ENCODE peak calls at places on chromosomes 16 and 17, in eight cellular contexts. One of them, this sample, is unnamed.

GRCh38 chr17:63609820-63610573 is 9.3 kb downstream of the TACO1 start:
- DNase-seq in dermis microvascular lymphatic vessel endothelial cell: no peak
- DNase-seq in NCI-H146: no peak
- DNase-seq in anterior cingulate cortex: no peak
- DNase-seq in sigmoid colon: no peak
- DNase-seq in thoracic aorta: no peak
- DNase-seq in DMS79 treated with DMSO at 0.1 percent for 48 hours: no peak
- DNase-seq in NCI-H1436: no peak
- DNase-seq in this sample: no peak

GRCh38 chr16:65069090-65069489 is 52.8 kb downstream of the CDH11 start:
- DNase-seq in sigmoid colon: no peak
- DNase-seq in dermis microvascular lymphatic vessel endothelial cell: peak
- DNase-seq in NCI-H1436: no peak
- DNase-seq in NCI-H146: no peak
- DNase-seq in DMS79 treated with DMSO at 0.1 percent for 48 hours: no peak
- DNase-seq in thoracic aorta: no peak
- DNase-seq in anterior cingulate cortex: no peak
- DNase-seq in this sample: peak

GRCh38 chr16:1731603-1732002 is 25.6 kb downstream of the MAPK8IP3 start:
- DNase-seq in sigmoid colon: no peak
- DNase-seq in NCI-H146: no peak
- DNase-seq in anterior cingulate cortex: no peak
- DNase-seq in DMS79 treated with DMSO at 0.1 percent for 48 hours: no peak
- DNase-seq in thoracic aorta: no peak
- DNase-seq in dermis microvascular lymphatic vessel endothelial cell: no peak
- DNase-seq in NCI-H1436: no peak
- DNase-seq in this sample: no peak

GRCh38 chr16:5326395-5326794 is 228.8 kb upstream of the EEF2KMT start:
- DNase-seq in anterior cingulate cortex: no peak
- DNase-seq in DMS79 treated with DMSO at 0.1 percent for 48 hours: no peak
- DNase-seq in sigmoid colon: no peak
- DNase-seq in NCI-H1436: no peak
- DNase-seq in thoracic aorta: no peak
- DNase-seq in NCI-H146: no peak
- DNase-seq in dermis microvascular lymphatic vessel endothelial cell: no peak
- DNase-seq in this sample: no peak

GRCh38 chr16:57530104-57530522 is 6.3 kb downstream of the CCDC102A start:
- DNase-seq in thoracic aorta: no peak
- DNase-seq in NCI-H1436: no peak
- DNase-seq in dermis microvascular lymphatic vessel endothelial cell: peak
- DNase-seq in sigmoid colon: peak
- DNase-seq in NCI-H146: no peak
- DNase-seq in anterior cingulate cortex: no peak
- DNase-seq in DMS79 treated with DMSO at 0.1 percent for 48 hours: no peak
- DNase-seq in this sample: peak

GRCh38 chr17:77884019-77884418 is 74.5 kb upstream of the TNRC6C start:
- DNase-seq in NCI-H146: peak
- DNase-seq in dermis microvascular lymphatic vessel endothelial cell: no peak
- DNase-seq in NCI-H1436: peak
- DNase-seq in anterior cingulate cortex: peak
- DNase-seq in DMS79 treated with DMSO at 0.1 percent for 48 hours: peak
- DNase-seq in thoracic aorta: no peak
- DNase-seq in sigmoid colon: no peak
- DNase-seq in this sample: peak

GRCh38 chr17:18129041-18129502 is 20.5 kb downstream of the MYO15A start:
- DNase-seq in NCI-H146: no peak
- DNase-seq in DMS79 treated with DMSO at 0.1 percent for 48 hours: no peak
- DNase-seq in anterior cingulate cortex: peak
- DNase-seq in NCI-H1436: peak
- DNase-seq in thoracic aorta: no peak
- DNase-seq in dermis microvascular lymphatic vessel endothelial cell: peak
- DNase-seq in sigmoid colon: no peak
- DNase-seq in this sample: peak

GRCh38 chr17:1617620-1618174 is 10.9 kb downstream of the SLC43A2 start:
- DNase-seq in sigmoid colon: no peak
- DNase-seq in anterior cingulate cortex: no peak
- DNase-seq in dermis microvascular lymphatic vessel endothelial cell: peak
- DNase-seq in DMS79 treated with DMSO at 0.1 percent for 48 hours: no peak
- DNase-seq in NCI-H1436: no peak
- DNase-seq in thoracic aorta: no peak
- DNase-seq in NCI-H146: no peak
- DNase-seq in this sample: peak

GRCh38 chr16:73058616-73059409 is 10.9 kb upstream of the ZFHX3 start:
- DNase-seq in thoracic aorta: no peak
- DNase-seq in NCI-H1436: peak
- DNase-seq in sigmoid colon: peak
- DNase-seq in DMS79 treated with DMSO at 0.1 percent for 48 hours: peak
- DNase-seq in anterior cingulate cortex: no peak
- DNase-seq in NCI-H146: peak
- DNase-seq in dermis microvascular lymphatic vessel endothelial cell: peak
- DNase-seq in this sample: peak

GRCh38 chr16:27426423-27427408 is 24.7 kb downstream of the IL21R start:
- DNase-seq in thoracic aorta: no peak
- DNase-seq in DMS79 treated with DMSO at 0.1 percent for 48 hours: peak
- DNase-seq in NCI-H1436: peak
- DNase-seq in sigmoid colon: peak
- DNase-seq in anterior cingulate cortex: peak
- DNase-seq in NCI-H146: no peak
- DNase-seq in dermis microvascular lymphatic vessel endothelial cell: peak
- DNase-seq in this sample: peak

GRCh38 chr16:68373528-68374250 is 62.9 kb downstream of the PRMT7 start:
- DNase-seq in thoracic aorta: no peak
- DNase-seq in NCI-H146: no peak
- DNase-seq in NCI-H1436: no peak
- DNase-seq in DMS79 treated with DMSO at 0.1 percent for 48 hours: no peak
- DNase-seq in anterior cingulate cortex: no peak
- DNase-seq in sigmoid colon: no peak
- DNase-seq in dermis microvascular lymphatic vessel endothelial cell: no peak
- DNase-seq in this sample: no peak

GRCh38 chr17:13395346-13395745 is 206.4 kb downstream of the HS3ST3A1 start:
- DNase-seq in NCI-H146: no peak
- DNase-seq in thoracic aorta: no peak
- DNase-seq in sigmoid colon: no peak
- DNase-seq in anterior cingulate cortex: no peak
- DNase-seq in DMS79 treated with DMSO at 0.1 percent for 48 hours: no peak
- DNase-seq in NCI-H1436: no peak
- DNase-seq in dermis microvascular lymphatic vessel endothelial cell: no peak
- DNase-seq in this sample: no peak

GRCh38 chr17:61245706-61246135 is 153.9 kb upstream of the TBX2 start:
- DNase-seq in anterior cingulate cortex: no peak
- DNase-seq in NCI-H146: no peak
- DNase-seq in thoracic aorta: no peak
- DNase-seq in NCI-H1436: no peak
- DNase-seq in sigmoid colon: no peak
- DNase-seq in dermis microvascular lymphatic vessel endothelial cell: no peak
- DNase-seq in DMS79 treated with DMSO at 0.1 percent for 48 hours: peak
- DNase-seq in this sample: no peak

GRCh38 chr16:48561960-48562393 is 48.0 kb downstream of the N4BP1 start:
- DNase-seq in anterior cingulate cortex: no peak
- DNase-seq in dermis microvascular lymphatic vessel endothelial cell: peak
- DNase-seq in sigmoid colon: no peak
- DNase-seq in thoracic aorta: no peak
- DNase-seq in NCI-H146: no peak
- DNase-seq in NCI-H1436: no peak
- DNase-seq in DMS79 treated with DMSO at 0.1 percent for 48 hours: no peak
- DNase-seq in this sample: no peak

GRCh38 chr16:11257131-11257938 is 1.3 kb upstream of the SOCS1 start:
- DNase-seq in thoracic aorta: no peak
- DNase-seq in NCI-H1436: peak
- DNase-seq in anterior cingulate cortex: peak
- DNase-seq in DMS79 treated with DMSO at 0.1 percent for 48 hours: peak
- DNase-seq in sigmoid colon: peak
- DNase-seq in dermis microvascular lymphatic vessel endothelial cell: peak
- DNase-seq in NCI-H146: peak
- DNase-seq in this sample: peak

GRCh38 chr17:62653831-62654829 is 26.7 kb downstream of the MRC2 start:
- DNase-seq in DMS79 treated with DMSO at 0.1 percent for 48 hours: no peak
- DNase-seq in thoracic aorta: no peak
- DNase-seq in sigmoid colon: peak
- DNase-seq in NCI-H146: no peak
- DNase-seq in NCI-H1436: no peak
- DNase-seq in anterior cingulate cortex: no peak
- DNase-seq in dermis microvascular lymphatic vessel endothelial cell: no peak
- DNase-seq in this sample: peak

GRCh38 chr17:66711936-66712335 is 123.0 kb upstream of the CACNG5 start:
- DNase-seq in anterior cingulate cortex: no peak
- DNase-seq in sigmoid colon: no peak
- DNase-seq in NCI-H1436: peak
- DNase-seq in thoracic aorta: no peak
- DNase-seq in NCI-H146: peak
- DNase-seq in dermis microvascular lymphatic vessel endothelial cell: no peak
- DNase-seq in DMS79 treated with DMSO at 0.1 percent for 48 hours: no peak
- DNase-seq in this sample: peak

GRCh38 chr16:67104061-67104460 is 5.7 kb upstream of the PHAF1 start:
- DNase-seq in anterior cingulate cortex: no peak
- DNase-seq in NCI-H1436: no peak
- DNase-seq in NCI-H146: no peak
- DNase-seq in dermis microvascular lymphatic vessel endothelial cell: peak
- DNase-seq in sigmoid colon: no peak
- DNase-seq in DMS79 treated with DMSO at 0.1 percent for 48 hours: no peak
- DNase-seq in thoracic aorta: no peak
- DNase-seq in this sample: peak

GRCh38 chr17:77961741-77962140 is 3.2 kb downstream of the TNRC6C start:
- DNase-seq in anterior cingulate cortex: no peak
- DNase-seq in sigmoid colon: no peak
- DNase-seq in DMS79 treated with DMSO at 0.1 percent for 48 hours: peak
- DNase-seq in dermis microvascular lymphatic vessel endothelial cell: no peak
- DNase-seq in thoracic aorta: no peak
- DNase-seq in NCI-H146: no peak
- DNase-seq in NCI-H1436: no peak
- DNase-seq in this sample: no peak

GRCh38 chr17:5508855-5509254 is 22.5 kb downstream of the MIS12 start:
- DNase-seq in dermis microvascular lymphatic vessel endothelial cell: no peak
- DNase-seq in thoracic aorta: no peak
- DNase-seq in NCI-H146: peak
- DNase-seq in sigmoid colon: no peak
- DNase-seq in DMS79 treated with DMSO at 0.1 percent for 48 hours: peak
- DNase-seq in anterior cingulate cortex: no peak
- DNase-seq in NCI-H1436: no peak
- DNase-seq in this sample: peak

GRCh38 chr16:88814144-88814502 is 2.4 kb upstream of the APRT start:
- DNase-seq in NCI-H146: no peak
- DNase-seq in DMS79 treated with DMSO at 0.1 percent for 48 hours: no peak
- DNase-seq in sigmoid colon: no peak
- DNase-seq in anterior cingulate cortex: no peak
- DNase-seq in NCI-H1436: no peak
- DNase-seq in thoracic aorta: no peak
- DNase-seq in dermis microvascular lymphatic vessel endothelial cell: no peak
- DNase-seq in this sample: no peak

GRCh38 chr16:35711958-35712357 is 2252.5 kb downstream of the TP53TG3F start:
- DNase-seq in NCI-H1436: no peak
- DNase-seq in DMS79 treated with DMSO at 0.1 percent for 48 hours: no peak
- DNase-seq in thoracic aorta: no peak
- DNase-seq in dermis microvascular lymphatic vessel endothelial cell: no peak
- DNase-seq in NCI-H146: no peak
- DNase-seq in anterior cingulate cortex: no peak
- DNase-seq in sigmoid colon: no peak
- DNase-seq in this sample: no peak

GRCh38 chr17:59366040-59366757 is 34.7 kb downstream of the YPEL2 start:
- DNase-seq in NCI-H146: peak
- DNase-seq in DMS79 treated with DMSO at 0.1 percent for 48 hours: no peak
- DNase-seq in dermis microvascular lymphatic vessel endothelial cell: peak
- DNase-seq in NCI-H1436: no peak
- DNase-seq in sigmoid colon: no peak
- DNase-seq in thoracic aorta: no peak
- DNase-seq in anterior cingulate cortex: no peak
- DNase-seq in this sample: peak

GRCh38 chr16:85350973-85351372 is 238.7 kb upstream of the CIBAR2 start:
- DNase-seq in dermis microvascular lymphatic vessel endothelial cell: peak
- DNase-seq in sigmoid colon: peak
- DNase-seq in NCI-H1436: peak
- DNase-seq in DMS79 treated with DMSO at 0.1 percent for 48 hours: peak
- DNase-seq in anterior cingulate cortex: peak
- DNase-seq in NCI-H146: peak
- DNase-seq in thoracic aorta: peak
- DNase-seq in this sample: peak

GRCh38 chr17:7211512-7212277 is 7.9 kb downstream of the DLG4 start:
- DNase-seq in thoracic aorta: no peak
- DNase-seq in DMS79 treated with DMSO at 0.1 percent for 48 hours: no peak
- DNase-seq in anterior cingulate cortex: no peak
- DNase-seq in NCI-H146: no peak
- DNase-seq in sigmoid colon: no peak
- DNase-seq in NCI-H1436: no peak
- DNase-seq in dermis microvascular lymphatic vessel endothelial cell: no peak
- DNase-seq in this sample: no peak

GRCh38 chr17:40106089-40106759 is 5.8 kb upstream of the NR1D1 start:
- DNase-seq in DMS79 treated with DMSO at 0.1 percent for 48 hours: no peak
- DNase-seq in dermis microvascular lymphatic vessel endothelial cell: no peak
- DNase-seq in anterior cingulate cortex: no peak
- DNase-seq in thoracic aorta: no peak
- DNase-seq in sigmoid colon: no peak
- DNase-seq in NCI-H146: no peak
- DNase-seq in NCI-H1436: no peak
- DNase-seq in this sample: no peak

GRCh38 chr17:2337811-2338657 is 733 bp downstream of the SGSM2 start:
- DNase-seq in sigmoid colon: peak
- DNase-seq in thoracic aorta: no peak
- DNase-seq in anterior cingulate cortex: peak
- DNase-seq in dermis microvascular lymphatic vessel endothelial cell: peak
- DNase-seq in DMS79 treated with DMSO at 0.1 percent for 48 hours: no peak
- DNase-seq in NCI-H1436: peak
- DNase-seq in NCI-H146: peak
- DNase-seq in this sample: peak

GRCh38 chr17:7932483-7932891 is 481 bp downstream of the CNTROB start:
- DNase-seq in sigmoid colon: peak
- DNase-seq in DMS79 treated with DMSO at 0.1 percent for 48 hours: peak
- DNase-seq in thoracic aorta: no peak
- DNase-seq in NCI-H146: peak
- DNase-seq in NCI-H1436: no peak
- DNase-seq in dermis microvascular lymphatic vessel endothelial cell: peak
- DNase-seq in anterior cingulate cortex: no peak
- DNase-seq in this sample: peak

This sample was measured in amniotic epithelial cell.